ENCODE peak calls at places on chromosomes 5 and 9, in five cellular contexts. One of them, this sample, is unnamed. For H3K4me1, the result is how much of the 10 kb centered on the place peaks cover.

GRCh38 chr5:53389093-53389492 is 91.3 kb upstream of the FST start:
- DNase-seq in IMR-90: no peak
- DNase-seq in GM23248: no peak
- DNase-seq in GM23338: no peak
- DNase-seq in HCT116: no peak
- DNase-seq in this sample: no peak

GRCh38 chr5:34555699-34556513 is 100.2 kb upstream of the RAI14 start:
- DNase-seq in GM23338: no peak
- DNase-seq in HCT116: no peak
- DNase-seq in GM23248: no peak
- DNase-seq in IMR-90: no peak
- DNase-seq in this sample: no peak

GRCh38 chr5:17203329-17204132 is 13.9 kb upstream of the BASP1 start:
- DNase-seq in GM23248: peak
- DNase-seq in IMR-90: peak
- DNase-seq in HCT116: peak
- DNase-seq in GM23338: peak
- DNase-seq in this sample: no peak

GRCh38 chr5:15510092-15510491 is 10.1 kb downstream of the FBXL7 start:
- DNase-seq in GM23338: no peak
- DNase-seq in IMR-90: peak
- DNase-seq in HCT116: no peak
- DNase-seq in GM23248: peak
- DNase-seq in this sample: no peak

GRCh38 chr9:106878081-106878837 is 15.3 kb downstream of the ZNF462 start:
- DNase-seq in GM23248: no peak
- DNase-seq in IMR-90: no peak
- DNase-seq in HCT116: no peak
- DNase-seq in GM23338: peak
- DNase-seq in this sample: no peak

GRCh38 chr5:132386644-132387286 is 17.3 kb downstream of the SLC22A5 start:
- DNase-seq in HCT116: peak
- DNase-seq in GM23248: peak
- DNase-seq in GM23338: peak
- DNase-seq in IMR-90: peak
- DNase-seq in this sample: no peak

GRCh38 chr5:998975-999501 is 9.6 kb upstream of the NKD2 start:
- DNase-seq in GM23338: no peak
- DNase-seq in IMR-90: no peak
- DNase-seq in HCT116: no peak
- DNase-seq in GM23248: peak
- DNase-seq in this sample: no peak

GRCh38 chr9:82593436-82593835 is 469.5 kb downstream of the RASEF start:
- DNase-seq in HCT116: no peak
- DNase-seq in GM23338: no peak
- DNase-seq in IMR-90: no peak
- DNase-seq in GM23248: peak
- DNase-seq in this sample: no peak

GRCh38 chr9:129776938-129777768 is 24.3 kb upstream of the PTGES start:
- DNase-seq in HCT116: peak
- DNase-seq in GM23338: peak
- DNase-seq in IMR-90: peak
- DNase-seq in GM23248: peak
- DNase-seq in this sample: peak

GRCh38 chr5:180433029-180433416 is 61.2 kb upstream of the CNOT6 start:
- DNase-seq in IMR-90: no peak
- DNase-seq in GM23338: no peak
- DNase-seq in HCT116: no peak
- DNase-seq in GM23248: no peak
- DNase-seq in this sample: no peak

GRCh38 chr5:72531496-72532190 is 24.4 kb upstream of the ZNF366 start:
- DNase-seq in IMR-90: no peak
- DNase-seq in GM23338: no peak
- DNase-seq in HCT116: no peak
- DNase-seq in GM23248: peak
- DNase-seq in this sample: no peak

GRCh38 chr5:75463726-75464125 is 47.7 kb downstream of the CERT1 start:
- DNase-seq in GM23248: no peak
- DNase-seq in GM23338: no peak
- DNase-seq in IMR-90: no peak
- DNase-seq in HCT116: no peak
- DNase-seq in this sample: no peak

GRCh38 chr9:136061405-136061804 is 33.7 kb downstream of the NACC2 start:
- DNase-seq in GM23248: no peak
- DNase-seq in HCT116: no peak
- DNase-seq in GM23338: no peak
- DNase-seq in IMR-90: no peak
- DNase-seq in this sample: no peak

GRCh38 chr5:110900829-110901228 is 162.0 kb downstream of the SLC25A46 start:
- DNase-seq in GM23338: no peak
- DNase-seq in GM23248: peak
- DNase-seq in HCT116: no peak
- DNase-seq in IMR-90: peak
- DNase-seq in this sample: peak

GRCh38 chr9:16106211-16106610 is 553.4 kb downstream of the CCDC171 start:
- DNase-seq in GM23248: no peak
- DNase-seq in IMR-90: no peak
- DNase-seq in HCT116: no peak
- DNase-seq in GM23338: peak
- DNase-seq in this sample: no peak

GRCh38 chr5:181235323-181235688 is 8.4 kb downstream of the RACK1 start:
- DNase-seq in IMR-90: no peak
- DNase-seq in HCT116: no peak
- DNase-seq in GM23338: no peak
- DNase-seq in GM23248: no peak
- DNase-seq in this sample: no peak

GRCh38 chr5:150134198-150134588 is 21.5 kb downstream of the PDGFRB start:
- DNase-seq in HCT116: no peak
- DNase-seq in GM23338: no peak
- DNase-seq in IMR-90: no peak
- DNase-seq in GM23248: no peak
- DNase-seq in this sample: no peak
- H3K4me2 ChIP-seq in HCT116: no peak
- H3K4me2 ChIP-seq in GM23338: no peak
- H3K4me2 ChIP-seq in IMR-90: no peak
- H3K4me2 ChIP-seq in GM23248: no peak
- H3K4me2 ChIP-seq in this sample: no peak

GRCh38 chr5:58455066-58455465 is 4.8 kb downstream of the PLK2 start:
- DNase-seq in IMR-90: peak
- DNase-seq in GM23248: peak
- DNase-seq in HCT116: no peak
- DNase-seq in GM23338: no peak
- DNase-seq in this sample: no peak
- H3K4me1 ChIP-seq in IMR-90: under half
- H3K4me1 ChIP-seq in GM23248: under half
- H3K4me1 ChIP-seq in HCT116: under half
- H3K4me1 ChIP-seq in GM23338: under half
- H3K4me1 ChIP-seq in this sample: half or more

GRCh38 chr9:110936719-110937452 is 101.4 kb downstream of the LPAR1 start:
- DNase-seq in HCT116: no peak
- DNase-seq in GM23338: no peak
- DNase-seq in GM23248: peak
- DNase-seq in IMR-90: peak
- DNase-seq in this sample: no peak
- H2AFZ ChIP-seq in HCT116: no peak
- H2AFZ ChIP-seq in GM23338: no peak
- H2AFZ ChIP-seq in GM23248: no peak
- H2AFZ ChIP-seq in IMR-90: no peak
- H2AFZ ChIP-seq in this sample: no peak

GRCh38 chr5:141496038-141496437 is 7.2 kb downstream of the PCDHGC5 start:
- DNase-seq in IMR-90: no peak
- DNase-seq in HCT116: no peak
- DNase-seq in GM23338: peak
- DNase-seq in GM23248: no peak
- DNase-seq in this sample: no peak
- H3K4me2 ChIP-seq in IMR-90: no peak
- H3K4me2 ChIP-seq in HCT116: no peak
- H3K4me2 ChIP-seq in GM23338: peak
- H3K4me2 ChIP-seq in GM23248: no peak
- H3K4me2 ChIP-seq in this sample: no peak

DNA sequence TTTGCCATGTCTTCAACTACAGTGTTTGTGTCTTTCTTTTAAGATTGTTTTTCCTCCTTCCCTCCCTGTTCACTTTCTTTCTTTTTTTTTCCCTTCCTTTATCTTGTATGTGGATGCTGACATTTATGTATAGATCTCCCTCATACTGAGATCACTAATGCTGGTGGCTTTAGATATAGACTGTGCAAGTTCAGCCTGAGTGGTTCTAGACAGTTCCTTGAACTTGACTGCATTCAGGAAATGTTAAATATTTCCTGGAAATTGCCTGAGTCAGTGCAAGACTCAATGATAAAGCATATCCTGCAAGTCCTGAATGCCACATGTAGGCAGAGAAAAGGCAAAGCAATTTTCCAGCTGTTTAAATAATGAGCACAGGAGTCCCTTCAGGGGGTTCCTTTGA is 182.5 kb upstream of the NR3C1 start:
- DNase-seq in GM23248: peak
- DNase-seq in IMR-90: no peak
- DNase-seq in HCT116: no peak
- DNase-seq in GM23338: no peak
- DNase-seq in this sample: no peak
- H3K4me1 ChIP-seq in GM23248: under half
- H3K4me1 ChIP-seq in IMR-90: under half
- H3K4me1 ChIP-seq in HCT116: under half
- H3K4me1 ChIP-seq in GM23338: under half
- H3K4me1 ChIP-seq in this sample: under half

GRCh38 chr9:115944166-115944948 is 209.2 kb upstream of the PAPPA start:
- DNase-seq in IMR-90: peak
- DNase-seq in GM23248: peak
- DNase-seq in HCT116: no peak
- DNase-seq in GM23338: no peak
- DNase-seq in this sample: peak
- H2AFZ ChIP-seq in IMR-90: peak
- H2AFZ ChIP-seq in GM23248: peak
- H2AFZ ChIP-seq in HCT116: no peak
- H2AFZ ChIP-seq in GM23338: peak
- H2AFZ ChIP-seq in this sample: no peak

GRCh38 chr5:36357391-36357790 is 55.7 kb upstream of the RANBP3L start:
- DNase-seq in IMR-90: peak
- DNase-seq in GM23338: no peak
- DNase-seq in GM23248: peak
- DNase-seq in HCT116: no peak
- DNase-seq in this sample: no peak
- H3K4me2 ChIP-seq in IMR-90: no peak
- H3K4me2 ChIP-seq in GM23338: no peak
- H3K4me2 ChIP-seq in GM23248: peak
- H3K4me2 ChIP-seq in HCT116: no peak
- H3K4me2 ChIP-seq in this sample: no peak

GRCh38 chr9:123662057-123662776 is 267.7 kb downstream of the DENND1A start:
- DNase-seq in IMR-90: no peak
- DNase-seq in GM23338: no peak
- DNase-seq in HCT116: no peak
- DNase-seq in GM23248: no peak
- DNase-seq in this sample: no peak
- H3K4me1 ChIP-seq in IMR-90: under half
- H3K4me1 ChIP-seq in GM23338: under half
- H3K4me1 ChIP-seq in HCT116: under half
- H3K4me1 ChIP-seq in GM23248: under half
- H3K4me1 ChIP-seq in this sample: under half